ENCODE peak calls at places on chromosomes 11 and 22, in six cellular contexts. Q, Y, J, U, A and M are unnamed samples. For H3K4me1, the result is how much of the 10 kb centered on the place peaks cover.

GRCh38 chr11:70846781-70847400 is 405.5 kb downstream of the SHANK2 start:
- DNase-seq in Q (no peak), Y (no peak), J (no peak), U (no peak), A (no peak), M (no peak)

GRCh38 chr11:116379185-116379828 is 393.5 kb downstream of the BUD13 start:
- DNase-seq in Q (peak), Y (no peak), J (peak), U (peak), A (no peak), M (peak)

GRCh38 chr11:70315726-70316125 is 45.2 kb downstream of the PPFIA1 start:
- DNase-seq in Q (no peak), Y (no peak), J (no peak), U (no peak), A (no peak), M (no peak)

GRCh38 chr11:34313099-34313517 is 44.7 kb downstream of the ABTB2 start:
- DNase-seq in Q (no peak), Y (no peak), J (no peak), U (no peak), A (no peak), M (peak)

GRCh38 chr11:64306876-64307622 is 1.7 kb downstream of the ESRRA start:
- DNase-seq in Q (no peak), Y (no peak), J (peak), U (no peak), A (no peak), M (no peak)

GRCh38 chr22:37189011-37189466 is 992 bp upstream of the C1QTNF6 start:
- DNase-seq in Q (no peak), Y (no peak), J (no peak), U (no peak), A (peak), M (no peak)

GRCh38 chr22:27213291-27213690 is 555.9 kb downstream of the MIAT start:
- DNase-seq in Q (no peak), Y (no peak), J (no peak), U (no peak), A (no peak), M (no peak)

GRCh38 chr22:17918840-17919239 is 105.5 kb downstream of the MICAL3 start:
- DNase-seq in Q (no peak), Y (no peak), J (no peak), U (no peak), A (no peak), M (no peak)

GRCh38 chr11:75949023-75949672 is 134.1 kb downstream of the UVRAG start:
- DNase-seq in Q (no peak), Y (no peak), J (no peak), U (peak), A (no peak), M (no peak)

GRCh38 chr22:17633217-17633997 is 4.9 kb upstream of the ATP6V1E1 start:
- DNase-seq in Q (no peak), Y (no peak), J (no peak), U (peak), A (peak), M (no peak)

GRCh38 chr11:58905716-58906547 is 33.4 kb upstream of the GLYATL1 start:
- DNase-seq in Q (peak), Y (peak), J (peak), U (peak), A (no peak), M (peak)

GRCh38 chr22:19266547-19267086 is 24.9 kb downstream of the CLTCL1 start:
- DNase-seq in Q (no peak), Y (no peak), J (no peak), U (no peak), A (no peak), M (no peak)

GRCh38 chr11:110805764-110806163 is 93.5 kb upstream of the ARHGAP20 start:
- DNase-seq in Q (no peak), Y (no peak), J (no peak), U (no peak), A (no peak), M (no peak)

GRCh38 chr22:45787770-45788169 is 116.1 kb downstream of the ATXN10 start:
- DNase-seq in Q (no peak), Y (no peak), J (no peak), U (peak), A (no peak), M (no peak)

GRCh38 chr11:17046690-17047089 is 30.8 kb downstream of the RPS13 start:
- DNase-seq in Q (no peak), Y (no peak), J (no peak), U (no peak), A (no peak), M (no peak)

GRCh38 chr11:2159536-2160413 is 1.2 kb downstream of the INS start:
- DNase-seq in Q (no peak), Y (no peak), J (no peak), U (no peak), A (no peak), M (no peak)

GRCh38 chr22:22903355-22903777 is 15.8 kb downstream of the IGLL5 start:
- DNase-seq in Q (no peak), Y (no peak), J (no peak), U (no peak), A (no peak), M (no peak)

GRCh38 chr11:96761451-96761850 is 371.6 kb downstream of the JRKL start:
- DNase-seq in Q (no peak), Y (no peak), J (no peak), U (no peak), A (no peak), M (no peak)

GRCh38 chr11:6992457-6993431 is 27.4 kb downstream of the ZNF214 start:
- DNase-seq in Q (no peak), Y (no peak), J (no peak), U (peak), A (no peak), M (no peak)

GRCh38 chr11:494761-495536 is 12.1 kb downstream of the RNH1 start:
- DNase-seq in Q (no peak), Y (no peak), J (no peak), U (no peak), A (no peak), M (no peak)

GRCh38 chr11:86983071-86983488 is 27.9 kb upstream of the FZD4 start:
- DNase-seq in Q (peak), Y (peak), J (no peak), U (no peak), A (no peak), M (no peak)

GRCh38 chr11:119384332-119384731 is 2.8 kb upstream of the USP2 start:
- DNase-seq in Q (no peak), Y (no peak), J (no peak), U (no peak), A (no peak), M (no peak)

GRCh38 chr11:66904981-66905521 is 48.2 kb downstream of the LRFN4 start:
- DNase-seq in Q (no peak), Y (no peak), J (no peak), U (no peak), A (no peak), M (no peak)

GRCh38 chr11:106619320-106619990 is 398.8 kb downstream of the GUCY1A2 start:
- DNase-seq in Q (no peak), Y (no peak), J (no peak), U (no peak), A (no peak), M (no peak)

GRCh38 chr11:22657101-22657694 is 9.2 kb upstream of the GAS2 start:
- DNase-seq in Q (no peak), Y (no peak), J (no peak), U (no peak), A (no peak), M (no peak)

GRCh38 chr11:70397336-70397982 is 870 bp upstream of the CTTN start:
- DNase-seq in Q (no peak), Y (no peak), J (peak), U (peak), A (peak), M (no peak)

GRCh38 chr22:49093192-49093880 is 734.3 kb downstream of the BRD1 start:
- DNase-seq in Q (no peak), Y (no peak), J (no peak), U (no peak), A (no peak), M (no peak)

GRCh38 chr11:91133361-91133760 is 910.5 kb upstream of the CHORDC1 start:
- DNase-seq in Q (no peak), Y (no peak), J (no peak), U (peak), A (no peak), M (no peak)

GRCh38 chr11:91141655-91142054 is 918.8 kb upstream of the CHORDC1 start:
- DNase-seq in Q (no peak), Y (no peak), J (no peak), U (no peak), A (no peak), M (no peak)

GRCh38 chr11:91136631-91137030 is 913.8 kb upstream of the CHORDC1 start:
- DNase-seq in Q (no peak), Y (no peak), J (no peak), U (peak), A (no peak), M (no peak)
- H3K4me1 ChIP-seq in Q (under half), Y (under half), J (under half), U (under half), A (under half), M (under half)

GRCh38 chr22:41880653-41881052 is 34.2 kb downstream of the SHISA8 start:
- DNase-seq in Q (no peak), Y (no peak), J (no peak), U (no peak), A (no peak), M (no peak)
- H3K4me1 ChIP-seq in Q (under half), Y (under half), J (under half), U (under half), A (under half), M (under half)

GRCh38 chr22:39594411-39594810 is 23.9 kb downstream of the CACNA1I start:
- DNase-seq in Q (no peak), Y (no peak), J (no peak), U (no peak), A (no peak), M (no peak)

GRCh38 chr22:39593931-39594285 is 23.4 kb downstream of the CACNA1I start:
- DNase-seq in Q (no peak), Y (no peak), J (no peak), U (no peak), A (no peak), M (no peak)

GRCh38 chr22:39593061-39593930 is 22.7 kb downstream of the CACNA1I start:
- DNase-seq in Q (no peak), Y (no peak), J (no peak), U (peak), A (no peak), M (no peak)

GRCh38 chr22:39592104-39593060 is 21.8 kb downstream of the CACNA1I start:
- DNase-seq in Q (no peak), Y (no peak), J (no peak), U (peak), A (peak), M (no peak)

DNA sequence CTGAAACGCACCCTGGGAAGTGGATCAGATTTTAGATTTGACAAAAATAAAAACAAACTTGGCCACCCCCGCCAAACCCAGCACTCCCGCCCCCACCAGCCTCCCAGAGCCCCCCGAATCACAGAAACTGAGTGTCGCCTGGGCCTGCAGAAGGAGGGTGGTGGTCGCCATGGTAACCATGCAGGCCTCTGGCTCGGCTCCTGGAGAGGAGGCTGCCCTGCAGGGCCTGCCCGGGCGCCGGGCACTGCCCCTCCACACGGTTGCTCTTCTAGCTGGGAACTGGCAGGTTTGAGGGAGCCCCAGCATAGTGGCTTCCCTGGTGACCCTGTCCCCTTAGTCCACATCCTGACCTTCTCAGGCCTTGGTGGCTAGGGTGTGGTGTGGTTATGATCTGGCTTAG is 19.3 kb downstream of the CACNA1I start:
- DNase-seq in Q (no peak), Y (no peak), J (no peak), U (no peak), A (no peak), M (no peak)
- H3K4me1 ChIP-seq in Q (under half), Y (under half), J (under half), U (under half), A (under half), M (under half)

GRCh38 chr11:130127509-130127908 is 32.1 kb upstream of the ST14 start:
- DNase-seq in Q (no peak), Y (no peak), J (no peak), U (no peak), A (no peak), M (no peak)

GRCh38 chr11:130123414-130124040 is 36.1 kb upstream of the ST14 start:
- DNase-seq in Q (no peak), Y (no peak), J (no peak), U (no peak), A (no peak), M (no peak)

GRCh38 chr11:130124096-130124495 is 35.5 kb upstream of the ST14 start:
- DNase-seq in Q (peak), Y (peak), J (peak), U (peak), A (peak), M (peak)

GRCh38 chr11:130128626-130129025 is 31.0 kb upstream of the ST14 start:
- DNase-seq in Q (no peak), Y (no peak), J (no peak), U (no peak), A (no peak), M (no peak)

GRCh38 chr11:130125638-130126037 is 33.9 kb upstream of the ST14 start:
- DNase-seq in Q (no peak), Y (no peak), J (no peak), U (no peak), A (no peak), M (no peak)
- H3K4me1 ChIP-seq in Q (under half), Y (under half), J (under half), U (under half), A (under half), M (under half)

GRCh38 chr11:131223198-131223975 is 147.0 kb upstream of the NTM start:
- DNase-seq in Q (no peak), Y (no peak), J (no peak), U (no peak), A (no peak), M (no peak)

GRCh38 chr11:131231317-131231716 is 139.1 kb upstream of the NTM start:
- DNase-seq in Q (no peak), Y (no peak), J (no peak), U (no peak), A (no peak), M (no peak)

GRCh38 chr11:131228378-131228777 is 142.0 kb upstream of the NTM start:
- DNase-seq in Q (no peak), Y (no peak), J (no peak), U (no peak), A (no peak), M (no peak)

GRCh38 chr11:131234146-131234680 is 136.2 kb upstream of the NTM start:
- DNase-seq in Q (no peak), Y (no peak), J (no peak), U (no peak), A (no peak), M (no peak)

DNA sequence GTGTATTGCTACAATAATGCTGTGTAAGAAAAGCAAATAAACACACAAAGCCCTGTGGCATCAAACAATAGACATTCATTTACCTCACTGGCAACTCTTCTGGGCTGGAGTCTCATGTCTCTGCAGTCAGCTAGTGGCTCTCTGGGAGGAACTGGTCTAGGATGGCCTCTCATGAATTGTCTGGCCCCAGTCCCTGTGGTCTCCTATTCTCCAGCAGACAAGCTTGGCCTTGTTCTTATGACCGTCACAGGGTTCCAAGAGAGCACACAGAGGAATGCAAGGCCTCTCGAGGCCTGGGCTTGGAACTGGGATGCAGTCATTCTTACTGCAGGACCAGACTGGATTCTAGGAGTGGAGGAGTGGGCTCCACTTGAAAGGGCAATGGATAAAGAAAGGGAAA is 141.2 kb upstream of the NTM start:
- DNase-seq in Q (no peak), Y (no peak), J (no peak), U (no peak), A (no peak), M (no peak)
- H3K4me1 ChIP-seq in Q (under half), Y (under half), J (under half), U (under half), A (under half), M (under half)

GRCh38 chr11:68270334-68271022 is 1.3 kb downstream of the C11orf24 start:
- DNase-seq in Q (peak), Y (no peak), J (peak), U (no peak), A (no peak), M (no peak)

GRCh38 chr11:68266936-68267880 is 4.6 kb downstream of the C11orf24 start:
- DNase-seq in Q (peak), Y (no peak), J (no peak), U (peak), A (no peak), M (no peak)

GRCh38 chr11:68267881-68268240 is 3.9 kb downstream of the C11orf24 start:
- DNase-seq in Q (peak), Y (no peak), J (no peak), U (no peak), A (no peak), M (no peak)

GRCh38 chr11:68271023-68271780 is 571 bp downstream of the C11orf24 start:
- DNase-seq in Q (peak), Y (peak), J (peak), U (peak), A (peak), M (peak)

GRCh38 chr11:68269414-68270081 is 2.2 kb downstream of the C11orf24 start:
- DNase-seq in Q (peak), Y (no peak), J (no peak), U (peak), A (no peak), M (no peak)
- H3K4me1 ChIP-seq in Q (under half), Y (under half), J (under half), U (under half), A (under half), M (under half)

DNA sequence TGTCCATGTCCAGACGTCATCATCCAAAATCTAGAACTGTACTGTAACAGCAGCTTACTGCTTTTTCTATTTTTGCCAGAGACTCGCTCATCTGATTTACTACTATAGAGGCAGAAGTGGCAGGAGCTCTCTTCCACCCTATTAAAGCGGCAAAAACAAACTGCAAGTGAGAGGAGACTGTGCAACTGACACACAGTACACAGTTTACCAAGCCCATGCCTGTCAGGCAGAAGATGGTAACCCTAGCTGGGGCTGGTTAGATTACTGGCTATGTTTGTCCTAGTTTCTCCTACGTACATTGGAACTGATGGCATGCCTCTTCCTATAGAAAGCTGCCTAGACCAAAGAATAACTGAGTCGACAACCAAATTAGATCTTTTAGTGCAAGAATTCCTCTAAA is 51.8 kb downstream of the CELF1 start:
- DNase-seq in Q (no peak), Y (no peak), J (no peak), U (no peak), A (no peak), M (no peak)
- H3K4me1 ChIP-seq in Q (under half), Y (under half), J (under half), U (under half), A (under half), M (under half)

DNA sequence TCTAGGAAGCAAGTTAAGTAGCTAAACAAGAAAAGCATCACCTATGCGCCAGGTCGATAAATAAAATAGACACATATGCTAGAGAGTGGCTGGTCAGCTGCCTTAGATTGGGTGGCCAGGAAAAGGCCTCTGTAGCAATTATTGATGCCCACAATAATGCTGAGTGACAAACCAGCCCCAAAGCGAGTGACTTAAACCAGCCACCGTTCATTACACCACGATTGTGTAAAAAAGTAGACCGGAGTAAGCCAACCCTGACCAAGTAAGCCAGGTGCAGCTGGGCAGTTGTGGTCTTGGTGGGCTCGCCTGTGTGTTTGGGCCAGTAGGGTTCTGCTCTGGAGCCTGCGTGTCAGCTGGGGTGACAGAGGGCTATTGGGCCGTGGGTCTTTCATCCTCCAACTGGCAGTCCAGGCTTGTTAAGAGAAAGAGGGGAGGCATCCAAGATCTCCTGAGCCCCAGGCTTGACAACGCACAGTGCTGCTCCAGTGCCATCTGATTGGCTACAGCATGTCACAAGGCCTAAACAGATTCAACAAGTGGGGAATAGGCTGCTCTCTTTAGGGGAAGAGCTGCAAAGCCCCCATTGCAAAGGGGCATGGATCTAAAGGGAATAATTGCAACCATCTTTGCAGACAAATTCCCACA is 100.4 kb upstream of the PARVA start:
- DNase-seq in Q (no peak), Y (peak), J (no peak), U (no peak), A (no peak), M (no peak)
- H3K4me1 ChIP-seq in Q (under half), Y (under half), J (under half), U (under half), A (under half), M (under half)

DNA sequence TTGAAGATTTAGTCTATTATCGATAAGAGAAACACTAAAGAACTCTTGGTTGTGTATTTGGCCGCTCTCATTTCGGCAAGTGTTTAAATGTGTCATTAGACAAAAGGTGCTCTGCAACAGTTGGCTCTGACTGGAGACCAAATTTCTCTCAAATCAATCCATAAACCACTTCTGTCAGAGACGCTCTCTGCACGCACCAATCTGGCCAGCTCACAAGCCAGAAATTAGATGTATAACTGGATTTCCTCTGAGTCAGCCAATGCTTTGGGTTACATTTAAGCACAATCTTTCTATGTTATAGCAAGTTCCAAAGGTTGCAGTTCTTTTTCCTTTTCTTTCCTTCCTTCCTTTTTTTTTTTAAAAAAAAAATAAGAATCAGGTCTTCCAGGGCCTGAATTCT is 17.6 kb upstream of the PARVA start:
- DNase-seq in Q (no peak), Y (no peak), J (no peak), U (peak), A (no peak), M (no peak)
- H3K4me1 ChIP-seq in Q (under half), Y (under half), J (under half), U (under half), A (under half), M (under half)

GRCh38 chr22:42621505-42622002 is 6.9 kb upstream of the POLDIP3 start:
- DNase-seq in Q (peak), Y (peak), J (peak), U (peak), A (peak), M (peak)

GRCh38 chr22:42623756-42624446 is 9.2 kb upstream of the POLDIP3 start:
- DNase-seq in Q (no peak), Y (no peak), J (peak), U (no peak), A (no peak), M (peak)

GRCh38 chr22:42623301-42623751 is 8.6 kb upstream of the POLDIP3 start:
- DNase-seq in Q (no peak), Y (no peak), J (peak), U (no peak), A (no peak), M (no peak)

GRCh38 chr22:42620084-42620483 is 5.4 kb upstream of the POLDIP3 start:
- DNase-seq in Q (no peak), Y (no peak), J (no peak), U (no peak), A (no peak), M (no peak)

GRCh38 chr22:42622061-42622710 is 7.5 kb upstream of the POLDIP3 start:
- DNase-seq in Q (no peak), Y (no peak), J (peak), U (no peak), A (no peak), M (no peak)
- H3K4me1 ChIP-seq in Q (under half), Y (under half), J (under half), U (under half), A (under half), M (under half)